ENCODE peak calls at places on chromosome 15, in nine cellular contexts. X is GM23338, T is cardiac muscle cell, Q is stomach, M is AG04450, I is left ventricle myocardium inferior, H is astrocyte, B is thyroid gland, Z is spleen. S is an unnamed sample.

GRCh38 chr15:59797756-59798604 is 108.9 kb upstream of the BNIP2 start:
- DNase-seq in B (no peak), I (no peak), T (no peak), Q (no peak), X (no peak), M (no peak), H (no peak), Z (no peak), S (no peak)

GRCh38 chr15:72685925-72686794 is at the start of the genes BBS4 and HIGD2B:
- DNase-seq in X (peak), Q (peak), M (peak), B (peak), Z (peak), H (peak), T (peak), I (peak), S (peak)

GRCh38 chr15:41827290-41827879 is 507 bp upstream of the JMJD7 start:
- DNase-seq in T (peak), H (no peak), B (peak), M (no peak), Q (peak), I (peak), Z (no peak), X (peak), S (no peak)

GRCh38 chr15:93929375-93930094 is 301.8 kb upstream of the MCTP2 start:
- DNase-seq in B (peak), H (peak), Z (no peak), I (peak), M (peak), X (peak), T (no peak), Q (no peak), S (peak)

GRCh38 chr15:86162172-86162591 is 82.5 kb downstream of the AGBL1 start:
- DNase-seq in B (no peak), H (no peak), Q (no peak), M (no peak), Z (no peak), I (peak), X (no peak), T (no peak), S (no peak)

GRCh38 chr15:63973212-63974009 is 72.9 kb downstream of the DAPK2 start:
- DNase-seq in Z (peak), T (no peak), I (no peak), H (peak), X (no peak), Q (no peak), B (no peak), M (no peak), S (peak)

GRCh38 chr15:48282186-48282585 is 49.0 kb upstream of the DUT start:
- DNase-seq in H (peak), T (no peak), I (no peak), Q (no peak), B (no peak), M (no peak), X (no peak), Z (no peak), S (no peak)

GRCh38 chr15:99568548-99569352 is 3.0 kb downstream of the MEF2A start:
- DNase-seq in I (no peak), H (peak), Q (no peak), X (peak), T (no peak), B (no peak), M (no peak), Z (no peak), S (no peak)

GRCh38 chr15:72838311-72838731 is 54.8 kb upstream of the ADPGK start:
- DNase-seq in Z (no peak), H (peak), I (no peak), B (no peak), M (no peak), T (no peak), Q (no peak), X (no peak), S (no peak)

GRCh38 chr15:98714906-98715305 is 66.6 kb downstream of the IGF1R start:
- DNase-seq in X (no peak), I (peak), Z (no peak), H (no peak), Q (no peak), T (peak), M (no peak), B (no peak), S (no peak)

DNA sequence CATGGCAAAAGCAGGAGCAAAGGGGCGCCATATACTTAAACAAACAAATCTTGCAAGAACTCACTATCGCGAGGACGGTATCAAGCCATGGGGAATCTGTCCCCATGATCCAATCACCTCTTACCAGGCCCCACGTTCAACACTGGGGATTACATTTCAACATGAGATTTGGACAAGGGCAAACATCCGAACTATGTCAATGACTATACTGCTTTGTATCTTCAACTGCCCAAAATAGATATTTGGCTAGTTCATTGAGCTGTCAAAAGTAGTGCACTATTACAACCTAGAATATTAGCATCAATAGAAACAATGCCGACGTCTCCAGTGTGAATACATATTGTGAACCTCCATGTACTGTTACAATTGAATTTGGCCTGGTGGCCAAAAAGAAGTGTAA is 760.4 kb downstream of the MCTP2 start:
- DNase-seq in I (no peak), T (no peak), B (no peak), Q (no peak), H (no peak), M (no peak), Z (no peak), X (no peak), S (no peak)
- H3K27ac ChIP-seq in I (peak), T (no peak), B (no peak), Q (no peak), H (no peak), M (no peak), Z (no peak), X (no peak), S (no peak)

GRCh38 chr15:67104453-67104852 is 39.1 kb downstream of the SMAD3 start:
- DNase-seq in T (no peak), B (no peak), Q (no peak), Z (peak), H (no peak), X (no peak), M (no peak), I (no peak), S (no peak)
- H3K4me3 ChIP-seq in T (no peak), B (no peak), Q (no peak), Z (no peak), H (no peak), X (no peak), M (no peak), I (no peak), S (no peak)

DNA sequence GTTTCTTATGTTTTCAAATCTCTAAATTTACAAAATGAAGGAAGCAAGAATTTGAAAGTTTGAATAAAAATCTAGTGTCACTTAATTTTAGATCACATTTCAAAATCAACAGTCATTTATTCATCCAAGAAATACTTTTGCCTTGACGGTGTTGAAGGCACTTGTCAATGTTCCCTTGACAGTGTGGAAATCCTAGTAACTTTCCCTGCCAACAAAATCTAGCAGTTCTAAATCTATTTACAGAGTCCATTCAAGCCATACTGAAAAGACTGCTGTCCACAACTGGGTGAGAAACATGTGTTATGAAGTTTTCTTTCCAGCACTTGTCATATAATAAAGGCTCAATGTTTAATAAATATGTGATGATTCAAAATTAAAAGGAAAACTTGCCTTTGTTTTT is 8.6 kb upstream of the MAP2K5 start:
- DNase-seq in H (no peak), I (no peak), T (no peak), X (no peak), Z (no peak), M (no peak), Q (no peak), B (no peak), S (no peak)
- TF ChIP-seq CTCF in H (no peak), I (no peak), T (no peak), X (no peak), Z (no peak), M (no peak), Q (no peak), B (no peak), S (no peak)

GRCh38 chr15:88873786-88874185 is 21.6 kb downstream of the HAPLN3 start:
- DNase-seq in H (no peak), B (no peak), X (no peak), M (no peak), I (no peak), Q (no peak), T (no peak), Z (no peak), S (no peak)
- H3K27ac ChIP-seq in H (no peak), B (no peak), X (no peak), M (no peak), I (no peak), Q (no peak), T (no peak), Z (no peak), S (no peak)

GRCh38 chr15:33641069-33641468 is 327.2 kb upstream of the CHRM5 start:
- DNase-seq in X (no peak), T (no peak), Z (no peak), H (no peak), I (no peak), M (no peak), B (no peak), Q (no peak), S (no peak)
- H3K4me3 ChIP-seq in X (no peak), T (no peak), Z (no peak), H (no peak), I (no peak), M (no peak), B (no peak), Q (no peak), S (no peak)

DNA sequence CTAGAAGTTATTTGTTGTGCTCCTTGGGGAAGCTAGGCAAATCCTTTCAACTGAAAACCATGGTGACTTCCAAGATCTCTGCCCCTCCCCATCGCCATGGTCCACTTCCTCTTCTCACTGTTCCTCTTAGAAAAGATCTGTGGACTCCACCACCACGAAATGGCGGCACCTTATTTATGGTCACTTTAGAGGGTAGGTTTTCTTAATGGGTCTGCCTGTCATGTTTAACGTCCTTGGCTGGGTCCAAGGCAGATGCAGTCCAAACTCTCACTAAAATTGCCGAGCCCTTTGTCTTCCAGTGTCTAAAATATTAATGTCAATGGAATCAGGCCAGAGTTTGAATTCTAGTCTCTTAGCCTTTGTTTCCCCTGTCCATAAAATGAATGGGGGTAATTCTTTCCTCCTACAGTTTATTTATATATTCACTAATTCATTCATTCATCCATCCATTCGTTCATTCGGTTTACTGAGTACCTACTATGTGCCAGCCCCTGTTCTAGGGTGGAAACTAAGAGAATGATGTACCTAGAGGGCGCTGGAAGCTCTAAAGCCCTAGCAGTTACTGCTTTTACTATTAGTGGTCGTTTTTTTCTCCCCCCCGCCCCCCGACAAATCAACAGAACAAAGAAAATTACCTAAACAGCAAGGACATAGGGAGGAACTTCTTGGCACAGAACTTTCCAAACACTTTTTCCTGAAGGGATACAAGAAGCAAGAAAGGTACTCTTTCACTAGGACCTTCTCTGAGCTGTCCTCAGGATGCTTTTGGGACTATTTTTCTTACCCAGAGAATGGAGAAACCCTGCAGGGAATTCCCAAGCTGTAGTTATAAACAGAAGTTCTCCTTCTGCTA is 661 bp downstream of the PATL2 start:
- DNase-seq in Z (peak), H (peak), M (no peak), I (peak), B (no peak), X (peak), Q (peak), T (no peak), S (peak)
- TF ChIP-seq CTCF in Z (peak), H (peak), M (peak), I (no peak), B (no peak), X (peak), Q (no peak), T (peak), S (no peak)

GRCh38 chr15:31336943-31337295 is 10.3 kb downstream of the KLF13 start:
- DNase-seq in H (peak), X (no peak), B (peak), T (no peak), M (no peak), Q (no peak), I (no peak), Z (peak), S (no peak)

GRCh38 chr15:31338318-31338878 is 11.8 kb downstream of the KLF13 start:
- DNase-seq in H (no peak), T (no peak), M (no peak), B (peak), Q (peak), X (no peak), I (no peak), Z (peak), S (no peak)

GRCh38 chr15:31337352-31338031 is 10.9 kb downstream of the KLF13 start:
- DNase-seq in M (no peak), T (no peak), H (no peak), Q (no peak), X (no peak), I (no peak), B (no peak), Z (no peak), S (no peak)

GRCh38 chr15:31333820-31334219 is 7.2 kb downstream of the KLF13 start:
- DNase-seq in B (no peak), T (no peak), H (no peak), X (no peak), I (no peak), Q (no peak), Z (peak), M (no peak), S (no peak)

GRCh38 chr15:31335991-31336942 is 9.6 kb downstream of the KLF13 start:
- DNase-seq in Q (no peak), Z (peak), H (no peak), I (no peak), M (no peak), T (no peak), X (no peak), B (peak), S (no peak)
- H3K27ac ChIP-seq in Q (peak), Z (peak), H (no peak), I (peak), M (no peak), T (no peak), X (no peak), B (peak), S (peak)

GRCh38 chr15:100973351-100974034 is 54.3 kb downstream of the LRRK1 start:
- DNase-seq in Q (no peak), Z (no peak), M (no peak), H (no peak), T (peak), I (no peak), X (peak), B (peak), S (no peak)
- H3K4me3 ChIP-seq in Q (peak), Z (peak), M (peak), H (peak), T (peak), I (peak), X (peak), B (no peak), S (no peak)

DNA sequence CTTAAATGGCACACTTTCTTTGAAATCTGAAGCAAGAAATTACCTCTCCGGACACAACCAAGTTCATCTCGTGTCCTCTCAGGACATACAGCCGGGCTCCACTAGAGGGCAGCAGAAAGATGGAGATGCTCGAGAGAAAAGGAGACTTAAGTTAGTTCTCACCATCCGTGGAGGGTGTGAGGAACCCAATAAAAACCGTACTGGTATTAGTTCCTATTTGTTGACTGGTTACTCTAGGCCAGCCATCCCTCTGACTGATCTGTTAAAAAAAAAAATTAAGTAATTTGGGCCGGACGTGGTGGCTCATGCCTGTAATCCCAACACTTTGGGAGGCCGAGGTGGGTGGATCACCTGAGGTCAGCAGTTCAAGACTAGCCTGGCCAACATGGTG is 7.9 kb upstream of the CYP11A1 start:
- DNase-seq in Z (peak), I (peak), M (no peak), H (no peak), X (peak), Q (peak), B (peak), T (peak), S (peak)
- TF ChIP-seq CTCF in Z (peak), I (peak), M (peak), H (peak), X (peak), Q (no peak), B (peak), T (peak), S (peak)

DNA sequence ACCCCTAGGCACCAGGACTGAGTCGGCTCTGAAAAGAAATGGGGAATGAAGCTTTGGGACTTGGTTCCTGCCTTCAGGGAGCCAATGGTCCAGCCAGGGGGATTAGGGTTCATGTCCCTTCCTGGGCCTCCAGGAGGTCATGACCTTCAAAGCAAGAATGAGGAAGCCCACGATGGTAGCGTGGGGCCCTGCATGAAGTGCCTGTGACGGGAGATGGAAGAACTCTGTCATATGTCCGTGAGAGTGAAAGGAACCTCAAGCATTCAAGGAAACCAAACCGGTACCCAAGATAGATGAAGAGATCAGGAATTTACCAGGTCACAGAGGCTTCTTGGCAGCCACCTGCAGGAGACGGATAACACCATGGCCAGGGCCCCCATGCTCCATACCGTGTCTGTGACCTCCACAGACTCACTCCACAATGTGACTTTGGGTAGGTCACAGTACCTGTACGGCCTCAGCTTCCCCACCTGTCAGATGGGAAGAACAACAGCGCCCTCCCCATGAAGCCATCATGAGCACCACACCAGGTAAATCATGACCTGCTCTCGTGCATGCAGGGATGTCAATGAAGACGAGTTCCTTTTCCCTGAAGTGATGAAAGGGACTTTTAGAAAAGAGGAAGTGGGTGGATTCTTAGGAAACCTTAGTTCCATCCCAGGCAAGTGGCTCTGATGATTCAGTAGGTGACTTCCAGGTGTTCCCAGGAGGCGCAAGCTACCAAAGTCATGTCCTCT is 23.3 kb upstream of the CYP11A1 start:
- DNase-seq in T (no peak), M (no peak), X (no peak), Z (no peak), Q (no peak), I (no peak), B (no peak), H (no peak), S (no peak)
- H3K27ac ChIP-seq in T (no peak), M (no peak), X (no peak), Z (peak), Q (no peak), I (no peak), B (no peak), H (no peak), S (no peak)